ENCODE peak calls at places on chromosomes 16 and 17, in eight cellular contexts. One of them, this sample, is unnamed.

GRCh38 chr16:12819126-12820117 is 15.7 kb upstream of the CPPED1 start:
- DNase-seq in transverse colon: peak
- DNase-seq in hepatocyte: peak
- DNase-seq in HFF-Myc: no peak
- DNase-seq in cardiac muscle cell: peak
- DNase-seq in PC-3: peak
- DNase-seq in H9: peak
- DNase-seq in fibroblast of mammary gland: peak
- DNase-seq in this sample: peak

GRCh38 chr17:38558751-38559024 is 47.1 kb downstream of the SRCIN1 start:
- DNase-seq in transverse colon: no peak
- DNase-seq in hepatocyte: no peak
- DNase-seq in HFF-Myc: no peak
- DNase-seq in cardiac muscle cell: no peak
- DNase-seq in PC-3: no peak
- DNase-seq in H9: no peak
- DNase-seq in fibroblast of mammary gland: no peak
- DNase-seq in this sample: no peak

GRCh38 chr16:10981697-10982216 is 37.4 kb downstream of the CLEC16A start:
- DNase-seq in transverse colon: no peak
- DNase-seq in hepatocyte: no peak
- DNase-seq in HFF-Myc: no peak
- DNase-seq in cardiac muscle cell: no peak
- DNase-seq in PC-3: peak
- DNase-seq in H9: peak
- DNase-seq in fibroblast of mammary gland: no peak
- DNase-seq in this sample: peak

GRCh38 chr17:44921122-44921882 is 6.0 kb upstream of the GFAP start:
- DNase-seq in transverse colon: no peak
- DNase-seq in hepatocyte: no peak
- DNase-seq in HFF-Myc: no peak
- DNase-seq in cardiac muscle cell: no peak
- DNase-seq in PC-3: no peak
- DNase-seq in H9: peak
- DNase-seq in fibroblast of mammary gland: peak
- DNase-seq in this sample: no peak

GRCh38 chr16:25897677-25898076 is 205.9 kb downstream of the HS3ST4 start:
- DNase-seq in transverse colon: no peak
- DNase-seq in hepatocyte: no peak
- DNase-seq in HFF-Myc: no peak
- DNase-seq in cardiac muscle cell: no peak
- DNase-seq in PC-3: no peak
- DNase-seq in H9: no peak
- DNase-seq in fibroblast of mammary gland: no peak
- DNase-seq in this sample: no peak

GRCh38 chr17:73546121-73546520 is 98.1 kb downstream of the SDK2 start:
- DNase-seq in transverse colon: no peak
- DNase-seq in hepatocyte: no peak
- DNase-seq in HFF-Myc: no peak
- DNase-seq in cardiac muscle cell: no peak
- DNase-seq in PC-3: no peak
- DNase-seq in H9: no peak
- DNase-seq in fibroblast of mammary gland: no peak
- DNase-seq in this sample: no peak

GRCh38 chr16:66133641-66134402 is 232.7 kb upstream of the CDH5 start:
- DNase-seq in transverse colon: no peak
- DNase-seq in hepatocyte: no peak
- DNase-seq in HFF-Myc: no peak
- DNase-seq in cardiac muscle cell: peak
- DNase-seq in PC-3: no peak
- DNase-seq in H9: no peak
- DNase-seq in fibroblast of mammary gland: peak
- DNase-seq in this sample: no peak

GRCh38 chr17:4590981-4591453 is 6.7 kb downstream of the SMTNL2 start:
- DNase-seq in transverse colon: no peak
- DNase-seq in hepatocyte: no peak
- DNase-seq in HFF-Myc: no peak
- DNase-seq in cardiac muscle cell: no peak
- DNase-seq in PC-3: no peak
- DNase-seq in H9: no peak
- DNase-seq in fibroblast of mammary gland: no peak
- DNase-seq in this sample: no peak

GRCh38 chr17:82007495-82008257 is 15.0 kb downstream of the CENPX start:
- DNase-seq in transverse colon: no peak
- DNase-seq in hepatocyte: no peak
- DNase-seq in HFF-Myc: no peak
- DNase-seq in cardiac muscle cell: no peak
- DNase-seq in PC-3: no peak
- DNase-seq in H9: no peak
- DNase-seq in fibroblast of mammary gland: no peak
- DNase-seq in this sample: no peak

GRCh38 chr16:23670137-23670776 is 8.4 kb upstream of the PLK1 start:
- DNase-seq in transverse colon: no peak
- DNase-seq in hepatocyte: no peak
- DNase-seq in HFF-Myc: no peak
- DNase-seq in cardiac muscle cell: peak
- DNase-seq in PC-3: peak
- DNase-seq in H9: no peak
- DNase-seq in fibroblast of mammary gland: peak
- DNase-seq in this sample: peak

GRCh38 chr16:70703041-70703834 is 17.4 kb upstream of the MTSS2 start:
- DNase-seq in transverse colon: peak
- DNase-seq in hepatocyte: peak
- DNase-seq in HFF-Myc: peak
- DNase-seq in cardiac muscle cell: peak
- DNase-seq in PC-3: no peak
- DNase-seq in H9: peak
- DNase-seq in fibroblast of mammary gland: peak
- DNase-seq in this sample: no peak

GRCh38 chr16:79110242-79110641 is 490.3 kb downstream of the MAF start:
- DNase-seq in transverse colon: no peak
- DNase-seq in hepatocyte: no peak
- DNase-seq in HFF-Myc: no peak
- DNase-seq in cardiac muscle cell: no peak
- DNase-seq in PC-3: no peak
- DNase-seq in H9: no peak
- DNase-seq in fibroblast of mammary gland: no peak
- DNase-seq in this sample: no peak

GRCh38 chr17:81388612-81389367 is 6.5 kb upstream of the BAHCC1 start:
- DNase-seq in transverse colon: no peak
- DNase-seq in hepatocyte: no peak
- DNase-seq in HFF-Myc: no peak
- DNase-seq in cardiac muscle cell: no peak
- DNase-seq in PC-3: no peak
- DNase-seq in H9: peak
- DNase-seq in fibroblast of mammary gland: no peak
- DNase-seq in this sample: no peak

GRCh38 chr16:1495281-1496262 is 2.4 kb downstream of the TELO2 start:
- DNase-seq in transverse colon: no peak
- DNase-seq in hepatocyte: no peak
- DNase-seq in HFF-Myc: no peak
- DNase-seq in cardiac muscle cell: no peak
- DNase-seq in PC-3: no peak
- DNase-seq in H9: no peak
- DNase-seq in fibroblast of mammary gland: no peak
- DNase-seq in this sample: no peak

GRCh38 chr17:35973333-35974260 is 7.7 kb downstream of the CCL16 start:
- DNase-seq in transverse colon: no peak
- DNase-seq in hepatocyte: peak
- DNase-seq in HFF-Myc: no peak
- DNase-seq in cardiac muscle cell: no peak
- DNase-seq in PC-3: peak
- DNase-seq in H9: no peak
- DNase-seq in fibroblast of mammary gland: no peak
- DNase-seq in this sample: no peak

GRCh38 chr17:82693168-82693867 is 5.2 kb downstream of the RAB40B start:
- DNase-seq in transverse colon: no peak
- DNase-seq in hepatocyte: no peak
- DNase-seq in HFF-Myc: no peak
- DNase-seq in cardiac muscle cell: no peak
- DNase-seq in PC-3: no peak
- DNase-seq in H9: no peak
- DNase-seq in fibroblast of mammary gland: no peak
- DNase-seq in this sample: no peak

GRCh38 chr16:69293401-69293800 is 17.7 kb upstream of the VPS4A start:
- DNase-seq in transverse colon: no peak
- DNase-seq in hepatocyte: no peak
- DNase-seq in HFF-Myc: no peak
- DNase-seq in cardiac muscle cell: no peak
- DNase-seq in PC-3: no peak
- DNase-seq in H9: no peak
- DNase-seq in fibroblast of mammary gland: no peak
- DNase-seq in this sample: no peak

GRCh38 chr16:66254751-66255150 is 111.7 kb upstream of the CDH5 start:
- DNase-seq in transverse colon: no peak
- DNase-seq in hepatocyte: no peak
- DNase-seq in HFF-Myc: no peak
- DNase-seq in cardiac muscle cell: peak
- DNase-seq in PC-3: no peak
- DNase-seq in H9: no peak
- DNase-seq in fibroblast of mammary gland: peak
- DNase-seq in this sample: no peak

GRCh38 chr16:25111403-25112166 is at the start of gene LCMT1:
- DNase-seq in transverse colon: peak
- DNase-seq in hepatocyte: peak
- DNase-seq in HFF-Myc: peak
- DNase-seq in cardiac muscle cell: peak
- DNase-seq in PC-3: peak
- DNase-seq in H9: peak
- DNase-seq in fibroblast of mammary gland: peak
- DNase-seq in this sample: peak

DNA sequence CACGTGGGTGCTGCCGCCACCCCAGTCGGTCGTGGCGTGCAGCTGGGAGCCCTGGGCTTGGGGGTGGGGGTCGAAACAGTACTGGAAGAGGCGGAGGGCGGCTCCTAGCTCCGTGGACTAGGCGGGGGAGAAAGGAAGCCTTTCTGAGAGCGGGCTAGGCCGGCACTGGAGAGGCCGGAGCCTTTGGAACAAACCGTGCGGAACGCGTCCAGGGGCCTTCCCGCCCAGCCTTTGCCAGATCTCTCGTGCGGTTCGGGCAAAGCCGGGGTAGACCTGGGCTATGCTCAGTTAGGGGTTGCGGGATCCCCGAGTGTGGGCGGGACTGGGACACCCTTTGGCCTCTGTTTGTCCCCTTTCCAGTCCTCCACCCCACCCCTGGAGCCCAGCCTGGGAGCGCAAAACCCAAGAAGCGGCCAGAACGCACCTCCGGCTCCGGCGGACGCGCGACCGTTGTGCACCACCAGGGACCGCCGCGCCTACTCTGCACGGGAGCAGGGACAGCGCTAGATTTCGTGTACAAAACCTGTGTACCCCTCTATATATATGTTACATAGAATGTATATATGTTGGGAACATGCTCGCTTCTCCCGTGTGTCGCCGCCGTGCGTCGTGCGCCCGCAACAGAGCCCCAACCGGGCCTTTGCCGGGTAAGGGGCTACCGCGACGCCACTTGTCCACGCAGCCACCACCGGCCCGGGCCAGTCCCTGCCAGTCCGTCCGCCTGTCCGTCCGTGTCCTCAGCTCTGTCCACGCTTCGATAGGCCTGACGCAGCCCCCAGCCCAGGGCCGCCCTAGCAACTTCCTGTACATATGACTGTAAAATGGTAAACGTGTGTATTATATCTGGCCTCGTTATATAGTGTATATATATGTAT is 26.2 kb downstream of the SREBF1 start:
- DNase-seq in transverse colon: no peak
- DNase-seq in hepatocyte: peak
- DNase-seq in HFF-Myc: no peak
- DNase-seq in cardiac muscle cell: peak
- DNase-seq in PC-3: no peak
- DNase-seq in H9: peak
- DNase-seq in fibroblast of mammary gland: peak
- DNase-seq in this sample: no peak
- TF ChIP-seq CTCF in transverse colon: no peak
- TF ChIP-seq CTCF in hepatocyte: no peak
- TF ChIP-seq CTCF in HFF-Myc: no peak
- TF ChIP-seq CTCF in cardiac muscle cell: no peak
- TF ChIP-seq CTCF in PC-3: no peak
- TF ChIP-seq CTCF in H9: peak
- TF ChIP-seq CTCF in fibroblast of mammary gland: no peak
- TF ChIP-seq CTCF in this sample: no peak

GRCh38 chr17:58329035-58329807 is 626 bp upstream of the TSPOAP1 start:
- DNase-seq in transverse colon: peak
- DNase-seq in hepatocyte: no peak
- DNase-seq in HFF-Myc: no peak
- DNase-seq in cardiac muscle cell: no peak
- DNase-seq in PC-3: no peak
- DNase-seq in H9: no peak
- DNase-seq in fibroblast of mammary gland: no peak
- DNase-seq in this sample: peak
- TF ChIP-seq CTCF in transverse colon: no peak
- TF ChIP-seq CTCF in hepatocyte: no peak
- TF ChIP-seq CTCF in HFF-Myc: peak
- TF ChIP-seq CTCF in cardiac muscle cell: peak
- TF ChIP-seq CTCF in PC-3: no peak
- TF ChIP-seq CTCF in H9: peak
- TF ChIP-seq CTCF in fibroblast of mammary gland: peak
- TF ChIP-seq CTCF in this sample: peak

GRCh38 chr17:79844869-79845600 is 5.8 kb upstream of the CBX4 start:
- DNase-seq in transverse colon: peak
- DNase-seq in hepatocyte: peak
- DNase-seq in HFF-Myc: no peak
- DNase-seq in cardiac muscle cell: peak
- DNase-seq in PC-3: peak
- DNase-seq in H9: peak
- DNase-seq in fibroblast of mammary gland: no peak
- DNase-seq in this sample: peak
- TF ChIP-seq CTCF in transverse colon: peak
- TF ChIP-seq CTCF in hepatocyte: peak
- TF ChIP-seq CTCF in HFF-Myc: peak
- TF ChIP-seq CTCF in cardiac muscle cell: peak
- TF ChIP-seq CTCF in PC-3: peak
- TF ChIP-seq CTCF in H9: peak
- TF ChIP-seq CTCF in fibroblast of mammary gland: peak
- TF ChIP-seq CTCF in this sample: peak

DNA sequence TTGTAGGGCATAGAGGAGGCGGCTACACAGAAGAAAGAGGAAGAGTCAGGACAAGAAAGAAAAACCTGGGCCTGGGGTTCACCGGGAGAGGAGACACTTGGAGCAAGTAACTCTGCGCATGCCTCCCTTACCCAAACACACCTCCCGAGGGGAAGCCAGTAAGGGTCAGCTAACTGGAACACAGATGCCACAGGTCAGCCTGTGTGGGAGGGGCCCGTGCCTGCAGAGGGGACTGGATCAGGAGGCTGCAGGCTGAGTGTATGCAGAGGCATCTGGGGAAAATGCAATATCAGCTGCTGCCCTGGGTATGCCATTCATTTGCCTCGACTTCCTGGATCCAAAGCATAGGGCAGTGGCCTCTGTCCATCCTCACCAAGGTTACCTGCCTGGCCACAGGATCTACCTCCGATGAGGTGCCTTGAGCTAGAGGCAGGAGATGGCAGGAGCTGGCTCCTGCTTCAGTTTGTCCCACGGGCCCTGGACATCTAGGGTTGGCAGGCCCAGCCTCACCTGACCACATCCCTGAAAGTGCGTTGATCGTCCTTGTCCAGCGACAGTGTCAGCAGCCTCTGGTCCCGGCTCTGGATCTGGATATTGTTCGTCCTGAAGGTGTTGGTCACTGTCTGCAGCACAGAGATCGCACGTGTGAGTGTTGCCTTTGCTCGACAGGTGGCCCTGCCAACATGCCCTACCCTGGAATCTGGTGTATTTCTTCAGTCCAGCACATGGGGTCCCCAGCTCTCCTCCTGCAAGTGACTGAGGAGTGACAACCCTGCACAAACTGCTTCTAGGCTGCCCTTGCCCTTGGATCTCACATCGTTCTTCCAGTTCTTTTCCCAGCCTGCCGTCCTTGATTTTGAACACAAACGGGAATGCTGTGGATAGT is 4.6 kb upstream of the MFSD6L start:
- DNase-seq in transverse colon: no peak
- DNase-seq in hepatocyte: no peak
- DNase-seq in HFF-Myc: no peak
- DNase-seq in cardiac muscle cell: no peak
- DNase-seq in PC-3: no peak
- DNase-seq in H9: peak
- DNase-seq in fibroblast of mammary gland: no peak
- DNase-seq in this sample: peak
- TF ChIP-seq CTCF in transverse colon: no peak
- TF ChIP-seq CTCF in hepatocyte: peak
- TF ChIP-seq CTCF in HFF-Myc: no peak
- TF ChIP-seq CTCF in cardiac muscle cell: no peak
- TF ChIP-seq CTCF in PC-3: no peak
- TF ChIP-seq CTCF in H9: peak
- TF ChIP-seq CTCF in fibroblast of mammary gland: no peak
- TF ChIP-seq CTCF in this sample: no peak